ENCODE peak calls at places on chromosomes 4 and X, in six cellular contexts. Q, N, W, J, F and T are unnamed samples. For H3F3A, the result is how much of the 10 kb centered on the place peaks cover.

GRCh38 chr4:16192631-16193483 is 33.4 kb downstream of the TAPT1 start:
- DNase-seq in Q (no peak), N (no peak), W (no peak), J (no peak), F (no peak), T (no peak)

GRCh38 chrX:150573702-150574101 is 5.3 kb downstream of the MTM1 start:
- DNase-seq in Q (no peak), N (no peak), W (no peak), J (no peak), F (no peak), T (no peak)

GRCh38 chrX:86148024-86148511 is at the start of gene DACH2:
- DNase-seq in Q (peak), N (peak), W (peak), J (peak), F (no peak), T (peak)

GRCh38 chr4:30840571-30840970 is 120.4 kb downstream of the PCDH7 start:
- DNase-seq in Q (no peak), N (no peak), W (no peak), J (no peak), F (no peak), T (no peak)

GRCh38 chrX:9829308-9830267 is 43.4 kb downstream of the SHROOM2 start:
- DNase-seq in Q (peak), N (no peak), W (no peak), J (no peak), F (peak), T (peak)

GRCh38 chr4:7652451-7652871 is 217.7 kb upstream of the PSAPL1 start:
- DNase-seq in Q (no peak), N (no peak), W (no peak), J (no peak), F (no peak), T (no peak)

GRCh38 chrX:72238183-72238582 is 644 bp downstream of the ERCC6L start:
- DNase-seq in Q (peak), N (peak), W (no peak), J (no peak), F (no peak), T (peak)

GRCh38 chrX:2685886-2686285 is 5.2 kb upstream of the CD99 start:
- DNase-seq in Q (no peak), N (no peak), W (no peak), J (no peak), F (no peak), T (no peak)

GRCh38 chrX:22534643-22535042 is 261.9 kb downstream of the CBLL2 start:
- DNase-seq in Q (peak), N (no peak), W (no peak), J (no peak), F (no peak), T (peak)

GRCh38 chr4:6925357-6925836 is 15.8 kb downstream of the TBC1D14 start:
- DNase-seq in Q (no peak), N (no peak), W (no peak), J (no peak), F (no peak), T (no peak)

GRCh38 chr4:90718926-90719325 is 591.7 kb downstream of the CCSER1 start:
- DNase-seq in Q (no peak), N (no peak), W (no peak), J (no peak), F (no peak), T (no peak)

GRCh38 chr4:20496078-20496477 is 204.2 kb upstream of the PACRGL start:
- DNase-seq in Q (peak), N (no peak), W (no peak), J (no peak), F (no peak), T (no peak)

GRCh38 chr4:54139332-54139731 is 39.4 kb downstream of the GSX2 start:
- DNase-seq in Q (no peak), N (no peak), W (no peak), J (no peak), F (no peak), T (no peak)

GRCh38 chrX:153727108-153727931 is 2.7 kb downstream of the ABCD1 start:
- DNase-seq in Q (peak), N (no peak), W (no peak), J (no peak), F (peak), T (peak)

GRCh38 chrX:104351173-104351769 is 96.5 kb upstream of the ESX1 start:
- DNase-seq in Q (peak), N (no peak), W (no peak), J (no peak), F (peak), T (peak)

GRCh38 chrX:21798677-21799219 is 40.7 kb upstream of the MBTPS2 start:
- DNase-seq in Q (peak), N (no peak), W (no peak), J (no peak), F (peak), T (peak)

GRCh38 chr4:148445071-148445902 is 3.1 kb upstream of the NR3C2 start:
- DNase-seq in Q (peak), N (peak), W (peak), J (peak), F (no peak), T (peak)

GRCh38 chrX:3345281-3346081 is 971 bp downstream of the MXRA5 start:
- DNase-seq in Q (peak), N (peak), W (peak), J (peak), F (no peak), T (no peak)

GRCh38 chr4:38570647-38571326 is 93.2 kb upstream of the KLF3 start:
- DNase-seq in Q (no peak), N (no peak), W (no peak), J (no peak), F (no peak), T (no peak)
- H3K27ac ChIP-seq in Q (no peak), N (no peak), W (no peak), J (no peak), F (no peak), T (no peak)

GRCh38 chr4:153466637-153467153 is 535 bp downstream of the TMEM131L start:
- DNase-seq in Q (peak), N (peak), W (peak), J (peak), F (no peak), T (no peak)

GRCh38 chr4:153465145-153465544 is 1.0 kb upstream of the TMEM131L start:
- DNase-seq in Q (no peak), N (no peak), W (no peak), J (no peak), F (no peak), T (no peak)

GRCh38 chr4:153467154-153467896 is 1.2 kb downstream of the TMEM131L start:
- DNase-seq in Q (peak), N (peak), W (peak), J (peak), F (peak), T (peak)

GRCh38 chr4:153465583-153465921 is 608 bp upstream of the TMEM131L start:
- DNase-seq in Q (peak), N (peak), W (peak), J (peak), F (peak), T (peak)

DNA sequence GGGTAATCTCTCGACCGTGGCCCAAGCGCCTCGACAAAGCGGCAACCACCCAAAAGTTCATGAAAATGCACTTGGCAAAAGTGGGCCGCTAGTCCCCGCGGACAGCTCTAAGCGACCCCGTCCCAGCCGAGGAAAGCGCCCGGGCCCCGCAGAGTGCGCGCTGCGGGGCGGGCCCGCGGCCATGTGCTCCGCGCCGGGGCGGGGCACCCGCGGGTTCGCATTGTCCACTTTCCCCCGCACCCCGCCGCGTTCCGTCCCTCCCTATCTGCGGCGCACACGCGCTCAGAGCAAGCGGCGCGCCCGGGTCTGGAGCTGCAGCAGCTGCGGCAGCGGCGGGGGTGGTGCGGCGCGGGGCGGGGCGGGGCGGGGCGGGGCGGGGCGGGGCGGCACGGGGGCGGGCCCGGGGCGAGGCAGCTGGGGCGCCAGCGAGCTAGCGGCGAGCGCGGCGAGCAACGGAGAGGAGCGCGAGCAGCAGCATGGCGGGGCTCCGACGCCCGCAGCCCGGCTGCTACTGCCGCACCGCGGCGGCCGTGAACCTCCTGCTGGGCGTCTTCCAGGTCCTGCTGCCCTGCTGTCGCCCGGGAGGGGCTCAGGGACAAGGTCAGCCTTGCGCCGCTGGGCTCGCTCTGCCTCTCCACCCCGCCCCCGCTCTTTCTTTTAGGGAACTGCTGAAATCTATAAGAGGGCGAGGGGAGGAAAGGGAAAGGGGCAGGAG is at the start of gene TMEM131L:
- DNase-seq in Q (peak), N (peak), W (peak), J (peak), F (no peak), T (peak)
- H3K4me3 ChIP-seq in Q (peak), N (peak), W (peak), J (peak), F (peak), T (peak)

GRCh38 chrX:1493877-1494510 is 41.3 kb upstream of the ASMTL start:
- DNase-seq in Q (no peak), N (no peak), W (peak), J (no peak), F (no peak), T (no peak)
- H3F3A ChIP-seq in Q (under half), N (under half), W (under half), J (under half), F (under half), T (under half)

DNA sequence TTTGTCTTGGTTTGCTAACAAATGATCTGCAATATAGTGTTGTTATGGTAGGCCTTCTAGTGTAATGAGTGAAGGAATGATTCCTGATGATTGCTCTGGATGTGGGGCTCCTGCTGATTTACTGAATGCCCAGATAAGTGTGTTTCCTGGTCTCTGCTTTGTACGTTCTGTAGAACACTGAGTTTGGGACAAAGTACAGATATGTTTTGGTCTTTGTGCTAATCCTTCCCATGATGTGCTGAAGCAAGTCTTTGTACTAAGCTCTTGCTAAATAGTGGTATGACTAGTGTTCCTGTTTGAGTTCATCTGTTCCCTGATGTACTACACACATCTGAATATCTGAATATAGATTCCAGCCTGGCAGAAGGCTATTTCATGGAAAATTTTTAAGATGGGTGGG is 36.9 kb upstream of the XIAP start:
- DNase-seq in Q (no peak), N (no peak), W (no peak), J (no peak), F (no peak), T (no peak)
- H3K27ac ChIP-seq in Q (no peak), N (no peak), W (no peak), J (no peak), F (no peak), T (no peak)

GRCh38 chr4:101651778-101652177 is 138.8 kb upstream of the BANK1 start:
- DNase-seq in Q (peak), N (no peak), W (no peak), J (no peak), F (no peak), T (no peak)
- H3K4me3 ChIP-seq in Q (no peak), N (no peak), W (no peak), J (no peak), F (no peak), T (no peak)